ENCODE peak calls at places on chromosomes 16 and 17, in seven cellular contexts. N is heart left ventricle, K is right lobe of liver, D is thyroid gland, V is IMR-90, S is sigmoid colon, L is endothelial cell of umbilical vein. G is an unnamed sample.

GRCh38 chr17:78058001-78058400 is 70.6 kb downstream of the TMC6 start:
- DNase-seq in N (no peak), L (no peak), K (no peak), S (no peak), D (peak; percentile 39), V (no peak), G (no peak)

GRCh38 chr17:21381076-21381706 is 5.0 kb downstream of the KCNJ12 start:
- DNase-seq in V (no peak), K (no peak), D (peak; percentile 53), N (no peak), S (no peak), L (no peak), G (peak; percentile 72)

GRCh38 chr16:78386925-78387324 is 287.5 kb downstream of the WWOX start:
- DNase-seq in K (no peak), S (no peak), D (no peak), N (no peak), L (no peak), V (no peak), G (no peak)

GRCh38 chr17:10151667-10152496 is 46.5 kb downstream of the GAS7 start:
- DNase-seq in S (peak; percentile 74), D (no peak), N (no peak), K (peak; percentile 58), V (no peak), L (no peak), G (peak; percentile 27)

GRCh38 chr17:76384222-76384986 is at the start of gene SPHK1:
- DNase-seq in D (peak; percentile 72), N (peak; percentile 92), V (peak; percentile 81), L (peak; percentile 71), K (peak; percentile 80), S (peak; percentile 78), G (peak; percentile 75)

GRCh38 chr16:23245268-23245667 is 56.8 kb upstream of the SCNN1B start:
- DNase-seq in V (no peak), K (no peak), L (no peak), S (no peak), D (peak; percentile 77), N (peak; percentile 72), G (no peak)

GRCh38 chr17:7838291-7839075 is 4.5 kb downstream of the KDM6B start:
- DNase-seq in K (no peak), D (no peak), S (peak; percentile 66), N (no peak), L (no peak), V (peak; percentile 78), G (no peak)

GRCh38 chr17:38704645-38705522 is at the start of gene MLLT6:
- DNase-seq in S (peak; percentile 91), V (peak; percentile 71), K (peak; percentile 81), D (peak; percentile 84), L (peak; percentile 65), N (peak; percentile 88), G (peak; percentile 82)

GRCh38 chr17:76048711-76049110 is 21.6 kb upstream of the EVPL start:
- DNase-seq in L (no peak), S (no peak), K (no peak), D (no peak), N (no peak), V (peak; percentile 16), G (no peak)

GRCh38 chr17:61562287-61562686 is 28.7 kb downstream of the NACA2 start:
- DNase-seq in D (no peak), K (no peak), L (no peak), N (no peak), S (no peak), V (no peak), G (no peak)

GRCh38 chr17:31672161-31672819 is 186.8 kb downstream of the COPRS start:
- DNase-seq in N (peak; percentile 40), V (no peak), D (no peak), S (no peak), L (no peak), K (no peak), G (no peak)

GRCh38 chr16:27922433-27922832 is 141.1 kb downstream of the GSG1L start:
- DNase-seq in K (no peak), L (no peak), V (no peak), S (no peak), N (no peak), D (no peak), G (no peak)

GRCh38 chr17:41974658-41975057 is 8.1 kb downstream of the CNP start:
- DNase-seq in K (no peak), N (no peak), L (no peak), V (no peak), S (no peak), D (no peak), G (no peak)

GRCh38 chr17:39791296-39791992 is 53.7 kb downstream of the GRB7 start:
- DNase-seq in V (no peak), L (no peak), D (no peak), N (no peak), S (no peak), K (no peak), G (no peak)

GRCh38 chr17:44942456-44942855 is 5.1 kb downstream of the KIF18B start:
- DNase-seq in V (no peak), D (no peak), S (no peak), N (no peak), K (peak; percentile 12), L (no peak), G (no peak)

GRCh38 chr17:41717408-41718286 is 5.5 kb downstream of the GAST start:
- DNase-seq in K (no peak), V (peak; percentile 33), S (no peak), L (peak; percentile 18), D (no peak), N (no peak), G (no peak)

GRCh38 chr17:82458885-82459424 is 414 bp downstream of the NARF start:
- DNase-seq in D (peak; percentile 40), S (peak; percentile 71), K (no peak), L (peak; percentile 78), V (peak; percentile 19), N (peak; percentile 74), G (peak; percentile 36)

GRCh38 chr17:17789410-17789809 is 47.4 kb downstream of the SREBF1 start:
- DNase-seq in N (no peak), V (no peak), D (no peak), L (no peak), K (no peak), S (no peak), G (no peak)

GRCh38 chr17:17792551-17793377 is 44.0 kb downstream of the SREBF1 start:
- DNase-seq in N (no peak), S (no peak), K (no peak), V (peak; percentile 73), D (no peak), L (peak; percentile 62), G (peak; percentile 38)

GRCh38 chr17:17789828-17790672 is 46.7 kb downstream of the SREBF1 start:
- DNase-seq in V (no peak), K (no peak), N (no peak), D (no peak), L (no peak), S (no peak), G (no peak)

GRCh38 chr17:17792143-17792550 is 44.6 kb downstream of the SREBF1 start:
- DNase-seq in L (no peak), S (no peak), K (no peak), D (no peak), V (no peak), N (no peak), G (no peak)

GRCh38 chr17:17790673-17791464 is 45.9 kb downstream of the SREBF1 start:
- DNase-seq in V (no peak), D (peak; percentile 88), N (no peak), S (no peak), L (no peak), K (no peak), G (no peak)
- TF ChIP-seq POLR2A in V (no peak), D (no peak), N (no peak), S (no peak), L (no peak), K (no peak), G (no peak)

GRCh38 chr17:30234296-30234695 is 1.2 kb downstream of the SLC6A4 start:
- DNase-seq in N (no peak), V (no peak), K (no peak), S (no peak), D (no peak), L (no peak), G (no peak)

GRCh38 chr17:30236297-30236624 is 764 bp upstream of the SLC6A4 start:
- DNase-seq in D (no peak), V (no peak), S (no peak), K (no peak), L (no peak), N (no peak), G (no peak)

GRCh38 chr17:30236807-30237206 is 1.3 kb upstream of the SLC6A4 start:
- DNase-seq in S (no peak), K (peak; percentile 82), N (peak; percentile 76), V (no peak), L (peak; percentile 44), D (peak; percentile 64), G (peak; percentile 59)

GRCh38 chr17:30235386-30236296 is at the start of gene SLC6A4:
- DNase-seq in S (no peak), K (no peak), N (no peak), V (no peak), L (no peak), D (peak; percentile 17), G (no peak)

DNA sequence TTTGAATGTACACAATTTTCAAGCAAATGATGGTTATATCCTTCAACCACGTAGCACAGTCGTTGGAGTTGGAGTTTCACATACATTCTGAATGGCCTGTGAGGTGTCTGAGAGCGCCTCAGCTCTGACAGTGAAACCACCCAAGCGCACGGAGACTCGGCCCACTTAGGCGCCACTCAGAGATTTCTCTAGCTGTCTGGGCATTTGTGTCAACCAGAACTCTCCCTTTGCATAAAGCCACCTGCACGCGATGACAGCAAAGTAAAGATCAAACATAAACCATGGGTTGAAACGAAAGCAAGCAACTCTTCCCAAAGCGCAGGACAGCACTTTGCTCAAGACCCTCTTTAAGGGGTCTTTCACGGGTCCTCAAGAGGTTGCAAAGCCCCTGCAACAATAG is 543 bp downstream of the SLC6A4 start:
- DNase-seq in V (no peak), K (no peak), L (no peak), S (no peak), D (peak; percentile 30), N (no peak), G (no peak)
- H3K27me3 ChIP-seq in V (peaks cover 79% of the 10 kb centered on the region), K (no peaks in the 10 kb centered on the region), L (peaks cover 64% of the 10 kb centered on the region), S (peaks cover 58% of the 10 kb centered on the region), D (no peaks in the 10 kb centered on the region), N (no peaks in the 10 kb centered on the region), G (peaks cover 5% of the 10 kb centered on the region)

DNA sequence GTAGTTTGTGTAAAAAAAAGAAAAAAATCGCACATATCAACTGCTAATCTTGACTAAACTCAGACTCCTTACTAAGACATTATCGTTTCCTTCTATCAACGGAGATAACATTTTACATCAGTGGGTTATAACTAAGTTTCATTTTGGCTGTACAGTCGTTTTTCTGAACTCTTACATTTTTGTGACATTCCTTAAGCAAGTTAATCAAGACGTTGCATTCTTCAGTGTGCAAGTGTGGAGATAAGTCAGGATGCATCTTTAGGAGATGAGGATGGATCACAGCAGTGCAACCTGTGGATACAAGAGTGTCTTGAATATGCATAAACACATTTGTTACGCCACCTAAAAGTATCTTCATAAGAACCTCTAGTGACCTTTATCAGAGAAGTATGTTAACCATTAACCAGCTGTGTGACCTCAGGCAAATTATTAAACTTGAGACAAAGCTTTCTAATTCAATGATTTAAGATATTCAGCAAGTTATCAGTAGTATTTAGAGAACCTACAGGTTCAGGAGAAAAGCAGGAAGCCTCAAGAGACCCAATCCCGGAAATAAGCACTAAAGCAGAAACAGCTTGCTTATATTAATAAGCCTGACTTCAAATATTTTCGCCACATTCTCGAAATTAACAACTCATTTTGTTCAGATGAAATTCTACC is 9.4 kb downstream of the CMC2 start:
- DNase-seq in L (peak; percentile 54), V (no peak), K (no peak), N (no peak), S (no peak), D (no peak), G (no peak)
- TF ChIP-seq POLR2A in L (no peak), V (no peak), K (no peak), N (no peak), S (no peak), D (no peak), G (no peak)

GRCh38 chr17:79777166-79777843 is 643 bp upstream of the CBX2 start:
- DNase-seq in N (peak; percentile 83), S (peak; percentile 80), V (peak; percentile 32), D (peak; percentile 63), K (peak; percentile 74), L (peak; percentile 44), G (peak; percentile 29)
- H3K27me3 ChIP-seq in N (no peaks in the 10 kb centered on the region), S (peaks cover 95% of the 10 kb centered on the region), V (peaks cover 44% of the 10 kb centered on the region), D (no peaks in the 10 kb centered on the region), K (no peaks in the 10 kb centered on the region), L (peaks cover 10% of the 10 kb centered on the region), G (peaks cover 10% of the 10 kb centered on the region)

G was measured in stomach.